ENCODE peak calls at places on chromosomes 11 and 22, in four cellular contexts. H is pancreas, J is bronchial epithelial cell, A is cardiac fibroblast. K is an unnamed sample.
A peak's percentile ranks its signal among the peaks of the same experiment; 100 is the strongest.

GRCh38 chr11:2837096-2837601 is 48.4 kb downstream of the CDKN1C start:
- DNase-seq in J (peak; percentile 10), H (peak; percentile 33), A (peak; percentile 37), K (no peak)

GRCh38 chr11:94305146-94305545 is 766 bp downstream of the IZUMO1R start:
- DNase-seq in A (peak; percentile 14), H (no peak), J (peak; percentile 69), K (peak; percentile 37)

GRCh38 chr11:94597896-94598295 is 30.7 kb downstream of the PIWIL4 start:
- DNase-seq in J (peak; percentile 8), A (peak; percentile 36), H (peak; percentile 16), K (no peak)

GRCh38 chr22:33652596-33652995 is 267.7 kb downstream of the LARGE1 start:
- DNase-seq in J (peak; percentile 43), A (no peak), H (no peak), K (peak; percentile 18)

GRCh38 chr11:62805991-62806441 is 776 bp upstream of the NXF1 start:
- DNase-seq in H (no peak), J (no peak), A (peak; percentile 42), K (no peak)

GRCh38 chr22:20804650-20805049 is 30.7 kb downstream of the SERPIND1 start:
- DNase-seq in A (no peak), J (no peak), H (no peak), K (no peak)

GRCh38 chr11:35154960-35155359 is 16.0 kb downstream of the CD44 start:
- DNase-seq in H (no peak), J (no peak), A (no peak), K (no peak)

GRCh38 chr11:111631034-111631665 is 28.9 kb downstream of the SIK2 start:
- DNase-seq in J (no peak), A (peak; percentile 14), H (no peak), K (peak; percentile 38)

GRCh38 chr11:122661182-122661945 is 5.8 kb downstream of the UBASH3B start:
- DNase-seq in A (no peak), J (peak; percentile 79), H (no peak), K (no peak)

GRCh38 chr11:63699906-63700305 is 18.6 kb downstream of the RTN3 start:
- DNase-seq in H (no peak), A (no peak), J (no peak), K (no peak)

GRCh38 chr22:22943521-22944267 is 56.1 kb downstream of the IGLL5 start:
- DNase-seq in H (no peak), A (no peak), J (no peak), K (no peak)

GRCh38 chr22:45891471-45891995 is 85.4 kb downstream of the WNT7B start:
- DNase-seq in J (no peak), H (no peak), A (no peak), K (no peak)

GRCh38 chr11:125305346-125305745 is 140.8 kb downstream of the PKNOX2 start:
- DNase-seq in A (no peak), J (no peak), H (no peak), K (no peak)

GRCh38 chr22:17580461-17581031 is 17.2 kb downstream of the SLC25A18 start:
- DNase-seq in J (no peak), H (no peak), A (no peak), K (no peak)

GRCh38 chr11:9313648-9314290 is 624 bp downstream of the TMEM41B start:
- DNase-seq in J (peak; percentile 39), A (peak; percentile 26), H (no peak), K (peak; percentile 14)

GRCh38 chr11:124900464-124900863 is 2.8 kb upstream of the ROBO4 start:
- DNase-seq in J (peak; percentile 85), A (peak; percentile 96), H (no peak), K (peak; percentile 93)

GRCh38 chr22:29138556-29138955 is 65.7 kb downstream of the KREMEN1 start:
- DNase-seq in J (no peak), A (no peak), H (no peak), K (no peak)

GRCh38 chr11:73913472-73913871 is 36.7 kb downstream of the PAAF1 start:
- DNase-seq in A (no peak), J (no peak), H (no peak), K (no peak)

GRCh38 chr11:102046841-102047240 is 396 bp upstream of the CFAP300 start:
- DNase-seq in J (no peak), A (no peak), H (no peak), K (peak; percentile 33)

GRCh38 chr22:39081557-39081956 is 4.5 kb downstream of the APOBEC3G start:
- DNase-seq in A (no peak), J (no peak), H (no peak), K (no peak)

GRCh38 chr11:17932472-17932871 is 80.4 kb downstream of the SERGEF start:
- DNase-seq in A (no peak), J (no peak), H (no peak), K (no peak)

GRCh38 chr11:92596596-92597317 is 372.1 kb downstream of the FAT3 start:
- DNase-seq in H (no peak), J (peak; percentile 23), A (no peak), K (no peak)

GRCh38 chr22:45889093-45889538 is 87.8 kb downstream of the WNT7B start:
- DNase-seq in J (no peak), H (no peak), A (no peak), K (no peak)

GRCh38 chr11:35282226-35282882 is 137.0 kb downstream of the SLC1A2 start:
- DNase-seq in A (peak; percentile 58), J (peak; percentile 32), H (no peak), K (peak; percentile 83)

GRCh38 chr11:93542753-93543246 is 391 bp downstream of the SMCO4 start:
- DNase-seq in H (peak; percentile 49), J (no peak), A (no peak), K (no peak)

GRCh38 chr11:61482513-61482912 is 26.0 kb upstream of the LRRC10B start:
- DNase-seq in J (no peak), A (no peak), H (no peak), K (no peak)

GRCh38 chr11:33645686-33646085 is 54.9 kb downstream of the C11orf91 start:
- DNase-seq in A (no peak), J (no peak), H (no peak), K (no peak)

DNA sequence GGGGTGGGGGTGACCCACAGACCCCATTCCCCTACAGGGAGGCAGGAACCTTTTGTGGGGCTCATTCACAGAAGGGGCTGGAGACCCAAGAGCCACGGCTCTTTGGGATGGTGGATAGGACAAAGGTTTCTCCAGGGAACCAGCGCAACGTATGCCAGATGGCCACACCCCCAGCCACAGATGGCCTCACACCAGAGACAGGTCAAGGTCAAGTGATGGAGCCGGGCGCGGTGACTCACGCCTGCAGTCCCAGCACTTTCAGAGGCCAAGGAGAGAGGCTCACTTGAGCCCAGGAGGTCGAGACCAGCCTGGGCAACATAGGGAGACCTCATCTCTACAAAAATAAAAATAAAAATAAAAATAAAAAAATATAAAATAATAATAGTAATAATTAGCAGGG is 17.1 kb upstream of the BRSK2 start:
- DNase-seq in A (no peak), J (no peak), H (no peak), K (no peak)
- TF ChIP-seq CTCF in A (no peak), J (no peak), H (no peak), K (no peak)

DNA sequence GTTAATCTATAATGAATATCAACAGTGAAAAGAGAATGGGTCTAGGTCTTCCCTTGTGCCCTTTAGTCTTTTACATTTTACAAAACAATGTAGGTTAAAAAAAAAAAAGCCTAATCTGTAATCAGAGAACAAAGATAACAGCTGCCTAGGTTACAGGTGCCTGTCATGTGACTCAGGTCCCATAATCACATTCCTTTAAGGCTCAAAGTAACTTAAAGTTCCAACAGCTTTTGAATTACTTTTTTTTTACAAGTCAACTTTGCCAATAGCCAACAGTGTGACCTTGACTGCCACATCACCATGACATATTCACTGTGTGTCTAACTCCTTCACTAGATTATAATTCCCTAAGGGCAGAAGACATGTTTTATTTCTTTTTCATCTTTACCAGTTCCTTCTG is 237.0 kb upstream of the API5 start:
- DNase-seq in A (no peak), H (no peak), J (no peak), K (no peak)
- H3K4me3 ChIP-seq in A (no peak overlapping the region), H (no peak overlapping the region), J (no peak overlapping the region), K (no peak overlapping the region)

GRCh38 chr11:119018074-119018938 is at the start of the genes RPS25 and TRAPPC4:
- DNase-seq in A (peak; percentile 96), J (peak; percentile 91), H (peak; percentile 93), K (peak; percentile 95)
- TF ChIP-seq CTCF in A (no peak), J (no peak), H (no peak), K (no peak)

DNA sequence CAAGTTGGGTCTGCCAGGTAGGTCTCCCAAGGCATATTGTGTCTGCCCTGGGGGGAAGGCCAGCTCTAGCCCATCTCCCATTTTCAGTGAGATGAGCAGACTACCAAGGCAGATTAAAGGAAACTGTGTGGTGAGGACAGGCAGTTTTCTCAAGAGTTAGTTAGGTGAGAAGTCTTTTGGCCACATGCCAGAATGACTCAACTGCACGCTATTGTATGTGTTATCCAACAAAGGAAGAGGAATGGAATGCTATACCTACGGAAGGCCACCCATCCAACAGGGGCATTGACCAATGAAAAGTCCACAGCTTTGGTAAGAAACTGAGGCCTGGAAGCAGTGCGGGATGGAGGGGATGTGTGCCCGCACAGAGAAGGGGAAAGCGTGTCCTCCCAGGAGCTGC is 941.7 kb downstream of the NTM start:
- DNase-seq in J (peak; percentile 84), H (no peak), A (peak; percentile 89), K (peak; percentile 34)
- H3K4me3 ChIP-seq in J (no peak overlapping the region), H (no peak overlapping the region), A (no peak overlapping the region), K (no peak overlapping the region)

GRCh38 chr11:131498631-131499053 is 128.2 kb downstream of the NTM start:
- DNase-seq in A (no peak), J (no peak), H (no peak), K (no peak)

GRCh38 chr11:131503017-131503416 is 132.6 kb downstream of the NTM start:
- DNase-seq in A (no peak), J (no peak), H (no peak), K (no peak)

GRCh38 chr11:131506376-131506775 is 136.0 kb downstream of the NTM start:
- DNase-seq in J (no peak), H (no peak), A (no peak), K (no peak)

GRCh38 chr11:131499199-131499598 is 128.8 kb downstream of the NTM start:
- DNase-seq in J (peak; percentile 30), H (no peak), A (no peak), K (no peak)

DNA sequence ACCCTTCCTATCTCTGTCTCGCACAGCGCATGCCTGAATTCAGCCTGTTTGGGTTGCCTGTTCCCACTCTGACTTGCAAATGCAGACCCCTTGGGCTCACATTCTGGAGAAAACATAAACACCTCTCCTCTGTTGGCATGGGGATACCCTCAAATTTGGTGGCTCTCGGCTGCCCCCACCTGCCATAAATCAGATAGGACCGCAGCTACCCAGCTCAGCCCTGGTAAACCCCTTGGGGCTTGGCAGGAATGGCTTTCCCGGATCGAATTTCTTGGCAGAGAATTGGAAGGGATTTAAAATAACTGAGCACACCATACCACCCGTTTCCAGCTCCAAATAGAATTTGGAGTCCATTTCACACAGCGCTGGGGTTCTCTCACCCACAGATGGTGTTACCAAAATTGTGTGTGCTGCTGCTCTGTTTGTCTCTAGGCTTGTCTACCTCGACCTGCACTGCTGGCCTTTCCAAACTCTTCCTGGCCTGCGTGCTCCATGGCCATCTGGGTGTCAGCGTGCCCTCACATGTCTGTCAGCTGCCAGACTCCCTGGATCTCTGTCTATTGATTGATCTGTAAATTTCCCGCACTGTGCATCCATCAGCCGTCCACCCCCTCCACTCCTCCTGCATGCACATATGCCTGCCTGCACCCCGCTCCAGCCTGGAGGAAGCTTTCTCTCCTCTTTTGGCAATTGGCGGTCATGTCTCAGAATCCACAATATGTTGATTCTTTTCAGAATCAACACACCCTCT is 134.0 kb downstream of the NTM start:
- DNase-seq in A (no peak), J (peak; percentile 18), H (no peak), K (no peak)
- TF ChIP-seq CTCF in A (no peak), J (peak; percentile 49), H (no peak), K (no peak)

K was measured in fibroblast of mammary gland.